ENCODE peak calls at places on chromosomes 1 and 21, in six cellular contexts. One of them, this sample, is unnamed.

GRCh38 chr1:46735708-46736324 is 16.9 kb upstream of the EFCAB14 start:
- DNase-seq in cardiac muscle cell: peak; percentile 81
- DNase-seq in body of pancreas: peak; percentile 51
- DNase-seq in fibroblast of lung: peak; percentile 65
- DNase-seq in GM23338: peak; percentile 86
- DNase-seq in keratinocyte: no peak
- DNase-seq in this sample: no peak

GRCh38 chr1:58883037-58883887 is 99.4 kb upstream of the JUN start:
- DNase-seq in keratinocyte: peak; percentile 92
- DNase-seq in body of pancreas: peak; percentile 88
- DNase-seq in GM23338: peak; percentile 16
- DNase-seq in fibroblast of lung: peak; percentile 97
- DNase-seq in cardiac muscle cell: peak; percentile 99
- DNase-seq in this sample: no peak

GRCh38 chr1:226995966-226996332 is 55.9 kb downstream of the COQ8A start:
- DNase-seq in keratinocyte: no peak
- DNase-seq in GM23338: no peak
- DNase-seq in cardiac muscle cell: no peak
- DNase-seq in body of pancreas: no peak
- DNase-seq in fibroblast of lung: no peak
- DNase-seq in this sample: no peak

GRCh38 chr1:167434306-167434705 is 84.0 kb downstream of the CD247 start:
- DNase-seq in keratinocyte: no peak
- DNase-seq in GM23338: no peak
- DNase-seq in fibroblast of lung: no peak
- DNase-seq in cardiac muscle cell: no peak
- DNase-seq in body of pancreas: no peak
- DNase-seq in this sample: no peak

GRCh38 chr1:17601643-17602382 is 62.3 kb downstream of the ARHGEF10L start:
- DNase-seq in GM23338: peak; percentile 57
- DNase-seq in cardiac muscle cell: no peak
- DNase-seq in keratinocyte: no peak
- DNase-seq in body of pancreas: no peak
- DNase-seq in fibroblast of lung: no peak
- DNase-seq in this sample: no peak

GRCh38 chr1:27109103-27109822 is 45.7 kb downstream of the SLC9A1 start:
- DNase-seq in keratinocyte: no peak
- DNase-seq in body of pancreas: no peak
- DNase-seq in fibroblast of lung: no peak
- DNase-seq in cardiac muscle cell: peak; percentile 29
- DNase-seq in GM23338: peak; percentile 86
- DNase-seq in this sample: no peak

GRCh38 chr1:77047978-77048614 is 171.1 kb downstream of the PIGK start:
- DNase-seq in fibroblast of lung: no peak
- DNase-seq in cardiac muscle cell: no peak
- DNase-seq in body of pancreas: no peak
- DNase-seq in keratinocyte: no peak
- DNase-seq in GM23338: no peak
- DNase-seq in this sample: no peak

GRCh38 chr21:35197191-35197590 is 148.1 kb upstream of the RUNX1 start:
- DNase-seq in body of pancreas: no peak
- DNase-seq in GM23338: no peak
- DNase-seq in keratinocyte: no peak
- DNase-seq in fibroblast of lung: no peak
- DNase-seq in cardiac muscle cell: no peak
- DNase-seq in this sample: no peak

GRCh38 chr1:244176201-244176600 is 125.1 kb downstream of the ZBTB18 start:
- DNase-seq in GM23338: no peak
- DNase-seq in keratinocyte: no peak
- DNase-seq in fibroblast of lung: no peak
- DNase-seq in body of pancreas: no peak
- DNase-seq in cardiac muscle cell: no peak
- DNase-seq in this sample: no peak

GRCh38 chr1:177907000-177907399 is 62.9 kb downstream of the SEC16B start:
- DNase-seq in fibroblast of lung: no peak
- DNase-seq in GM23338: no peak
- DNase-seq in cardiac muscle cell: no peak
- DNase-seq in keratinocyte: no peak
- DNase-seq in body of pancreas: no peak
- DNase-seq in this sample: no peak

GRCh38 chr21:17454315-17455027 is 58.4 kb upstream of the CXADR start:
- DNase-seq in body of pancreas: peak; percentile 74
- DNase-seq in keratinocyte: peak; percentile 58
- DNase-seq in GM23338: peak; percentile 89
- DNase-seq in cardiac muscle cell: peak; percentile 77
- DNase-seq in fibroblast of lung: peak; percentile 88
- DNase-seq in this sample: peak; percentile 87

GRCh38 chr1:64155285-64155684 is 48.1 kb upstream of the UBE2U start:
- DNase-seq in body of pancreas: no peak
- DNase-seq in keratinocyte: no peak
- DNase-seq in cardiac muscle cell: no peak
- DNase-seq in GM23338: peak; percentile 56
- DNase-seq in fibroblast of lung: no peak
- DNase-seq in this sample: no peak

GRCh38 chr1:179119466-179119865 is 37.6 kb downstream of the TOR3A start:
- DNase-seq in keratinocyte: no peak
- DNase-seq in GM23338: no peak
- DNase-seq in fibroblast of lung: no peak
- DNase-seq in cardiac muscle cell: no peak
- DNase-seq in body of pancreas: no peak
- DNase-seq in this sample: no peak

GRCh38 chr1:61378498-61379180 is 296.3 kb downstream of the NFIA start:
- DNase-seq in keratinocyte: no peak
- DNase-seq in body of pancreas: no peak
- DNase-seq in cardiac muscle cell: no peak
- DNase-seq in GM23338: no peak
- DNase-seq in fibroblast of lung: no peak
- DNase-seq in this sample: no peak

GRCh38 chr21:26127918-26128317 is 42.7 kb downstream of the APP start:
- DNase-seq in fibroblast of lung: peak; percentile 54
- DNase-seq in body of pancreas: no peak
- DNase-seq in GM23338: no peak
- DNase-seq in cardiac muscle cell: peak; percentile 45
- DNase-seq in keratinocyte: no peak
- DNase-seq in this sample: no peak

GRCh38 chr1:58900401-58900800 is 116.6 kb upstream of the JUN start:
- DNase-seq in keratinocyte: no peak
- DNase-seq in fibroblast of lung: peak; percentile 39
- DNase-seq in GM23338: no peak
- DNase-seq in body of pancreas: no peak
- DNase-seq in cardiac muscle cell: no peak
- DNase-seq in this sample: no peak

GRCh38 chr1:211326528-211327340 is at the start of gene TRAF5:
- DNase-seq in fibroblast of lung: peak; percentile 59
- DNase-seq in GM23338: peak; percentile 83
- DNase-seq in body of pancreas: peak; percentile 61
- DNase-seq in cardiac muscle cell: peak; percentile 73
- DNase-seq in keratinocyte: no peak
- DNase-seq in this sample: peak; percentile 80

GRCh38 chr1:8239039-8239305 is 78.9 kb upstream of the SLC45A1 start:
- DNase-seq in keratinocyte: no peak
- DNase-seq in GM23338: peak; percentile 42
- DNase-seq in body of pancreas: peak; percentile 69
- DNase-seq in cardiac muscle cell: peak; percentile 77
- DNase-seq in fibroblast of lung: peak; percentile 76
- DNase-seq in this sample: no peak

GRCh38 chr1:170068923-170069322 is 5.6 kb downstream of the KIFAP3 start:
- DNase-seq in cardiac muscle cell: no peak
- DNase-seq in GM23338: no peak
- DNase-seq in keratinocyte: no peak
- DNase-seq in fibroblast of lung: no peak
- DNase-seq in body of pancreas: no peak
- DNase-seq in this sample: no peak

GRCh38 chr1:232579958-232580705 is 49.8 kb downstream of the SIPA1L2 start:
- DNase-seq in body of pancreas: no peak
- DNase-seq in GM23338: no peak
- DNase-seq in cardiac muscle cell: no peak
- DNase-seq in fibroblast of lung: no peak
- DNase-seq in keratinocyte: no peak
- DNase-seq in this sample: no peak

GRCh38 chr1:96997717-96998116 is 276.1 kb downstream of the PTBP2 start:
- DNase-seq in fibroblast of lung: no peak
- DNase-seq in cardiac muscle cell: no peak
- DNase-seq in GM23338: no peak
- DNase-seq in keratinocyte: no peak
- DNase-seq in body of pancreas: no peak
- DNase-seq in this sample: peak; percentile 66

GRCh38 chr1:234852659-234853058 is 242.7 kb upstream of the IRF2BP2 start:
- DNase-seq in keratinocyte: no peak
- DNase-seq in GM23338: no peak
- DNase-seq in fibroblast of lung: no peak
- DNase-seq in cardiac muscle cell: no peak
- DNase-seq in body of pancreas: no peak
- DNase-seq in this sample: no peak

GRCh38 chr1:234851450-234852438 is 241.8 kb upstream of the IRF2BP2 start:
- DNase-seq in body of pancreas: peak; percentile 44
- DNase-seq in fibroblast of lung: no peak
- DNase-seq in cardiac muscle cell: peak; percentile 41
- DNase-seq in keratinocyte: no peak
- DNase-seq in GM23338: peak; percentile 24
- DNase-seq in this sample: no peak

GRCh38 chr1:234845836-234846235 is 235.9 kb upstream of the IRF2BP2 start:
- DNase-seq in keratinocyte: no peak
- DNase-seq in body of pancreas: no peak
- DNase-seq in cardiac muscle cell: no peak
- DNase-seq in GM23338: no peak
- DNase-seq in fibroblast of lung: no peak
- DNase-seq in this sample: no peak

GRCh38 chr1:234849824-234850223 is 239.8 kb upstream of the IRF2BP2 start:
- DNase-seq in body of pancreas: no peak
- DNase-seq in fibroblast of lung: no peak
- DNase-seq in GM23338: no peak
- DNase-seq in keratinocyte: no peak
- DNase-seq in cardiac muscle cell: no peak
- DNase-seq in this sample: no peak

GRCh38 chr1:234848972-234849641 is 239.1 kb upstream of the IRF2BP2 start:
- DNase-seq in keratinocyte: no peak
- DNase-seq in fibroblast of lung: peak; percentile 20
- DNase-seq in GM23338: no peak
- DNase-seq in cardiac muscle cell: peak; percentile 54
- DNase-seq in body of pancreas: peak; percentile 45
- DNase-seq in this sample: no peak
- TF ChIP-seq CTCF in keratinocyte: no peak
- TF ChIP-seq CTCF in fibroblast of lung: no peak
- TF ChIP-seq CTCF in GM23338: no peak
- TF ChIP-seq CTCF in cardiac muscle cell: no peak
- TF ChIP-seq CTCF in body of pancreas: no peak
- TF ChIP-seq CTCF in this sample: peak; percentile 9

GRCh38 chr1:154969246-154969645 is 1.3 kb downstream of the SHC1 start:
- DNase-seq in keratinocyte: no peak
- DNase-seq in cardiac muscle cell: no peak
- DNase-seq in GM23338: no peak
- DNase-seq in body of pancreas: no peak
- DNase-seq in fibroblast of lung: no peak
- DNase-seq in this sample: no peak

GRCh38 chr1:154970631-154971340 is at the start of gene SHC1:
- DNase-seq in GM23338: peak; percentile 97
- DNase-seq in fibroblast of lung: peak; percentile 92
- DNase-seq in body of pancreas: peak; percentile 83
- DNase-seq in keratinocyte: peak; percentile 84
- DNase-seq in cardiac muscle cell: peak; percentile 97
- DNase-seq in this sample: peak; percentile 97

GRCh38 chr1:154967331-154967950 is 3.1 kb downstream of the SHC1 start:
- DNase-seq in body of pancreas: no peak
- DNase-seq in keratinocyte: no peak
- DNase-seq in GM23338: no peak
- DNase-seq in cardiac muscle cell: no peak
- DNase-seq in fibroblast of lung: no peak
- DNase-seq in this sample: no peak

GRCh38 chr1:154969741-154970452 is 650 bp downstream of the SHC1 start:
- DNase-seq in GM23338: no peak
- DNase-seq in cardiac muscle cell: no peak
- DNase-seq in keratinocyte: no peak
- DNase-seq in fibroblast of lung: no peak
- DNase-seq in body of pancreas: no peak
- DNase-seq in this sample: no peak

GRCh38 chr1:154968731-154969130 is 1.8 kb downstream of the SHC1 start:
- DNase-seq in keratinocyte: no peak
- DNase-seq in fibroblast of lung: no peak
- DNase-seq in body of pancreas: no peak
- DNase-seq in GM23338: no peak
- DNase-seq in cardiac muscle cell: no peak
- DNase-seq in this sample: peak; percentile 80
- H3K4me3 ChIP-seq in keratinocyte: peak overlapping the region; percentile 71
- H3K4me3 ChIP-seq in fibroblast of lung: peak overlapping the region; percentile 86
- H3K4me3 ChIP-seq in body of pancreas: no peak overlapping the region
- H3K4me3 ChIP-seq in GM23338: peak overlapping the region; percentile 82
- H3K4me3 ChIP-seq in cardiac muscle cell: no peak overlapping the region
- H3K4me3 ChIP-seq in this sample: peak overlapping the region; percentile 84

GRCh38 chr21:29304577-29304976 is 5.9 kb downstream of the BACH1 start:
- DNase-seq in body of pancreas: no peak
- DNase-seq in GM23338: no peak
- DNase-seq in keratinocyte: no peak
- DNase-seq in fibroblast of lung: no peak
- DNase-seq in cardiac muscle cell: no peak
- DNase-seq in this sample: no peak
- H3K4me1 ChIP-seq in body of pancreas: peaks cover 75% of the 10 kb centered on the region
- H3K4me1 ChIP-seq in GM23338: peaks cover 57% of the 10 kb centered on the region
- H3K4me1 ChIP-seq in keratinocyte: peaks cover 52% of the 10 kb centered on the region
- H3K4me1 ChIP-seq in fibroblast of lung: peaks cover 2% of the 10 kb centered on the region
- H3K4me1 ChIP-seq in cardiac muscle cell: peaks cover 44% of the 10 kb centered on the region
- H3K4me1 ChIP-seq in this sample: no peaks in the 10 kb centered on the region

GRCh38 chr1:55476445-55477015 is 261.4 kb upstream of the USP24 start:
- DNase-seq in cardiac muscle cell: no peak
- DNase-seq in keratinocyte: no peak
- DNase-seq in body of pancreas: no peak
- DNase-seq in GM23338: no peak
- DNase-seq in fibroblast of lung: peak; percentile 55
- DNase-seq in this sample: no peak

GRCh38 chr1:55479970-55480369 is 264.8 kb upstream of the USP24 start:
- DNase-seq in cardiac muscle cell: no peak
- DNase-seq in keratinocyte: no peak
- DNase-seq in fibroblast of lung: no peak
- DNase-seq in body of pancreas: no peak
- DNase-seq in GM23338: no peak
- DNase-seq in this sample: no peak

GRCh38 chr1:55477953-55478352 is 262.8 kb upstream of the USP24 start:
- DNase-seq in fibroblast of lung: no peak
- DNase-seq in GM23338: no peak
- DNase-seq in cardiac muscle cell: no peak
- DNase-seq in keratinocyte: no peak
- DNase-seq in body of pancreas: no peak
- DNase-seq in this sample: no peak

GRCh38 chr1:55480396-55480795 is 265.2 kb upstream of the USP24 start:
- DNase-seq in body of pancreas: no peak
- DNase-seq in GM23338: no peak
- DNase-seq in cardiac muscle cell: no peak
- DNase-seq in keratinocyte: no peak
- DNase-seq in fibroblast of lung: no peak
- DNase-seq in this sample: no peak

DNA sequence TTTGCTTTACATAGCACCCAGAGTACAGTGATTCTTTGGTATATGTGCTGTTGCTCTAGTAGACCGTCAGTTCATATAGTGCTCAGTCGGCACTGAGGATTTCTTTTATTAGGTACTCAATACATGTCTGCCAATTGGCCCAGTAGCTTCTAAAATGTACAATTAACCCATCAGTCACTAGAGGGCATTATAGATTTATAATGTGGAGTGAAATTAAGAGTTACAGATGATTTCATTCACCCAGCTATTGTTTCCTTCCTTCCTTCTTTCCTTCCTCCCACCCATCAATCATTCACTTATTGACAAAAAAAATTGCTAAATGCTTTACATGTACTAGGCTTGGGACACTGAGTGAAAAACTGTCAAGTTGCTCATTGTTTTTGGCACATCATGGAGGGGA is 263.6 kb upstream of the USP24 start:
- DNase-seq in fibroblast of lung: peak; percentile 65
- DNase-seq in GM23338: peak; percentile 32
- DNase-seq in cardiac muscle cell: peak; percentile 56
- DNase-seq in keratinocyte: no peak
- DNase-seq in body of pancreas: no peak
- DNase-seq in this sample: no peak
- TF ChIP-seq CTCF in fibroblast of lung: peak; percentile 29
- TF ChIP-seq CTCF in GM23338: peak; percentile 59
- TF ChIP-seq CTCF in cardiac muscle cell: peak; percentile 29
- TF ChIP-seq CTCF in keratinocyte: peak; percentile 27
- TF ChIP-seq CTCF in body of pancreas: peak; percentile 14
- TF ChIP-seq CTCF in this sample: peak; percentile 38